ENCODE peak calls at places on chromosomes 16 and 17, in six cellular contexts. One of them, this sample, is unnamed.

GRCh38 chr16:78866556-78866955 is 734.0 kb downstream of the MAF start:
- DNase-seq in CD4-positive, CD25-positive, alpha-beta regulatory T cell: no peak
- DNase-seq in breast epithelium: no peak
- DNase-seq in A549: no peak
- DNase-seq in cardiac muscle cell: no peak
- DNase-seq in Peyer's patch: no peak
- DNase-seq in this sample: no peak

GRCh38 chr16:57630931-57631845 is 2.8 kb downstream of the ADGRG1 start:
- DNase-seq in A549: no peak
- DNase-seq in breast epithelium: no peak
- DNase-seq in Peyer's patch: no peak
- DNase-seq in CD4-positive, CD25-positive, alpha-beta regulatory T cell: no peak
- DNase-seq in cardiac muscle cell: no peak
- DNase-seq in this sample: no peak

GRCh38 chr16:71356051-71356740 is 2.3 kb upstream of the CALB2 start:
- DNase-seq in A549: no peak
- DNase-seq in breast epithelium: no peak
- DNase-seq in cardiac muscle cell: no peak
- DNase-seq in Peyer's patch: no peak
- DNase-seq in CD4-positive, CD25-positive, alpha-beta regulatory T cell: no peak
- DNase-seq in this sample: no peak

GRCh38 chr16:17275076-17275732 is 195.6 kb downstream of the XYLT1 start:
- DNase-seq in A549: peak
- DNase-seq in breast epithelium: no peak
- DNase-seq in CD4-positive, CD25-positive, alpha-beta regulatory T cell: no peak
- DNase-seq in Peyer's patch: peak
- DNase-seq in cardiac muscle cell: no peak
- DNase-seq in this sample: no peak

GRCh38 chr17:6936370-6937028 is 59.4 kb upstream of the ALOX12 start:
- DNase-seq in CD4-positive, CD25-positive, alpha-beta regulatory T cell: no peak
- DNase-seq in breast epithelium: no peak
- DNase-seq in A549: no peak
- DNase-seq in cardiac muscle cell: no peak
- DNase-seq in Peyer's patch: no peak
- DNase-seq in this sample: peak

GRCh38 chr17:17443173-17443572 is 33.6 kb upstream of the MED9 start:
- DNase-seq in Peyer's patch: no peak
- DNase-seq in A549: no peak
- DNase-seq in breast epithelium: no peak
- DNase-seq in cardiac muscle cell: no peak
- DNase-seq in CD4-positive, CD25-positive, alpha-beta regulatory T cell: no peak
- DNase-seq in this sample: no peak

GRCh38 chr17:1367351-1367745 is 32.7 kb downstream of the YWHAE start:
- DNase-seq in A549: no peak
- DNase-seq in Peyer's patch: no peak
- DNase-seq in CD4-positive, CD25-positive, alpha-beta regulatory T cell: no peak
- DNase-seq in breast epithelium: no peak
- DNase-seq in cardiac muscle cell: no peak
- DNase-seq in this sample: no peak

GRCh38 chr17:71975331-71975801 is 145.5 kb upstream of the SOX9 start:
- DNase-seq in A549: no peak
- DNase-seq in CD4-positive, CD25-positive, alpha-beta regulatory T cell: no peak
- DNase-seq in breast epithelium: no peak
- DNase-seq in cardiac muscle cell: no peak
- DNase-seq in Peyer's patch: peak
- DNase-seq in this sample: no peak

GRCh38 chr16:85369060-85369459 is 244.1 kb upstream of the GSE1 start:
- DNase-seq in Peyer's patch: no peak
- DNase-seq in CD4-positive, CD25-positive, alpha-beta regulatory T cell: no peak
- DNase-seq in cardiac muscle cell: no peak
- DNase-seq in breast epithelium: no peak
- DNase-seq in A549: no peak
- DNase-seq in this sample: no peak

GRCh38 chr17:52145496-52145895 is 13.0 kb downstream of the CA10 start:
- DNase-seq in cardiac muscle cell: no peak
- DNase-seq in A549: no peak
- DNase-seq in breast epithelium: no peak
- DNase-seq in Peyer's patch: no peak
- DNase-seq in CD4-positive, CD25-positive, alpha-beta regulatory T cell: no peak
- DNase-seq in this sample: no peak

GRCh38 chr16:83113317-83113716 is 486.5 kb downstream of the CDH13 start:
- DNase-seq in cardiac muscle cell: peak
- DNase-seq in Peyer's patch: no peak
- DNase-seq in CD4-positive, CD25-positive, alpha-beta regulatory T cell: no peak
- DNase-seq in breast epithelium: no peak
- DNase-seq in A549: peak
- DNase-seq in this sample: no peak

GRCh38 chr16:22372882-22373661 is 1.3 kb downstream of the CDR2 start:
- DNase-seq in cardiac muscle cell: no peak
- DNase-seq in A549: no peak
- DNase-seq in breast epithelium: no peak
- DNase-seq in CD4-positive, CD25-positive, alpha-beta regulatory T cell: no peak
- DNase-seq in Peyer's patch: no peak
- DNase-seq in this sample: no peak

GRCh38 chr16:69187891-69188451 is 1.0 kb downstream of the SNTB2 start:
- DNase-seq in breast epithelium: no peak
- DNase-seq in cardiac muscle cell: peak
- DNase-seq in Peyer's patch: no peak
- DNase-seq in CD4-positive, CD25-positive, alpha-beta regulatory T cell: peak
- DNase-seq in A549: peak
- DNase-seq in this sample: peak

GRCh38 chr17:48113201-48113676 is 5.7 kb downstream of the SNX11 start:
- DNase-seq in A549: no peak
- DNase-seq in CD4-positive, CD25-positive, alpha-beta regulatory T cell: peak
- DNase-seq in breast epithelium: no peak
- DNase-seq in Peyer's patch: no peak
- DNase-seq in cardiac muscle cell: no peak
- DNase-seq in this sample: peak

GRCh38 chr16:29663020-29663828 is at the start of gene SPN:
- DNase-seq in breast epithelium: no peak
- DNase-seq in cardiac muscle cell: peak
- DNase-seq in Peyer's patch: no peak
- DNase-seq in A549: no peak
- DNase-seq in CD4-positive, CD25-positive, alpha-beta regulatory T cell: peak
- DNase-seq in this sample: peak

GRCh38 chr17:78798695-78799559 is 16.9 kb upstream of the CYTH1 start:
- DNase-seq in breast epithelium: no peak
- DNase-seq in CD4-positive, CD25-positive, alpha-beta regulatory T cell: no peak
- DNase-seq in cardiac muscle cell: peak
- DNase-seq in A549: peak
- DNase-seq in Peyer's patch: no peak
- DNase-seq in this sample: peak

GRCh38 chr16:57360321-57360935 is 1.8 kb downstream of the CCL22 start:
- DNase-seq in A549: no peak
- DNase-seq in CD4-positive, CD25-positive, alpha-beta regulatory T cell: no peak
- DNase-seq in Peyer's patch: no peak
- DNase-seq in cardiac muscle cell: no peak
- DNase-seq in breast epithelium: no peak
- DNase-seq in this sample: no peak

GRCh38 chr17:32445075-32445427 is 741 bp downstream of the PSMD11 start:
- DNase-seq in cardiac muscle cell: peak
- DNase-seq in A549: peak
- DNase-seq in breast epithelium: no peak
- DNase-seq in CD4-positive, CD25-positive, alpha-beta regulatory T cell: peak
- DNase-seq in Peyer's patch: no peak
- DNase-seq in this sample: peak

GRCh38 chr17:74213897-74214386 is 571 bp downstream of the TTYH2 start:
- DNase-seq in A549: no peak
- DNase-seq in cardiac muscle cell: no peak
- DNase-seq in breast epithelium: no peak
- DNase-seq in Peyer's patch: no peak
- DNase-seq in CD4-positive, CD25-positive, alpha-beta regulatory T cell: no peak
- DNase-seq in this sample: no peak

GRCh38 chr16:57165483-57165882 is 20.4 kb downstream of the PSME3IP1 start:
- DNase-seq in breast epithelium: no peak
- DNase-seq in cardiac muscle cell: no peak
- DNase-seq in A549: no peak
- DNase-seq in Peyer's patch: no peak
- DNase-seq in CD4-positive, CD25-positive, alpha-beta regulatory T cell: no peak
- DNase-seq in this sample: no peak

GRCh38 chr16:56481468-56482112 is 30.2 kb downstream of the OGFOD1 start:
- DNase-seq in Peyer's patch: no peak
- DNase-seq in A549: no peak
- DNase-seq in breast epithelium: no peak
- DNase-seq in cardiac muscle cell: no peak
- DNase-seq in CD4-positive, CD25-positive, alpha-beta regulatory T cell: no peak
- DNase-seq in this sample: no peak

GRCh38 chr16:66660422-66661209 is 35.9 kb downstream of the CMTM4 start:
- DNase-seq in cardiac muscle cell: peak
- DNase-seq in CD4-positive, CD25-positive, alpha-beta regulatory T cell: no peak
- DNase-seq in breast epithelium: no peak
- DNase-seq in A549: peak
- DNase-seq in Peyer's patch: no peak
- DNase-seq in this sample: no peak

GRCh38 chr17:71740866-71741265 is 380.0 kb upstream of the SOX9 start:
- DNase-seq in CD4-positive, CD25-positive, alpha-beta regulatory T cell: no peak
- DNase-seq in cardiac muscle cell: no peak
- DNase-seq in Peyer's patch: no peak
- DNase-seq in A549: no peak
- DNase-seq in breast epithelium: no peak
- DNase-seq in this sample: no peak

GRCh38 chr17:71519285-71519684 is 601.5 kb upstream of the SOX9 start:
- DNase-seq in cardiac muscle cell: no peak
- DNase-seq in Peyer's patch: no peak
- DNase-seq in breast epithelium: no peak
- DNase-seq in CD4-positive, CD25-positive, alpha-beta regulatory T cell: no peak
- DNase-seq in A549: no peak
- DNase-seq in this sample: no peak

GRCh38 chr17:57889892-57890856 is 40.3 kb upstream of the MRPS23 start:
- DNase-seq in Peyer's patch: no peak
- DNase-seq in cardiac muscle cell: no peak
- DNase-seq in CD4-positive, CD25-positive, alpha-beta regulatory T cell: no peak
- DNase-seq in breast epithelium: peak
- DNase-seq in A549: peak
- DNase-seq in this sample: no peak

GRCh38 chr17:27456681-27457404 is 595 bp downstream of the KSR1 start:
- DNase-seq in Peyer's patch: no peak
- DNase-seq in CD4-positive, CD25-positive, alpha-beta regulatory T cell: no peak
- DNase-seq in cardiac muscle cell: no peak
- DNase-seq in breast epithelium: no peak
- DNase-seq in A549: no peak
- DNase-seq in this sample: no peak

GRCh38 chr16:27330542-27330941 is 16.8 kb downstream of the IL4R start:
- DNase-seq in breast epithelium: no peak
- DNase-seq in Peyer's patch: no peak
- DNase-seq in A549: peak
- DNase-seq in CD4-positive, CD25-positive, alpha-beta regulatory T cell: no peak
- DNase-seq in cardiac muscle cell: no peak
- DNase-seq in this sample: no peak
- H3K4me3 ChIP-seq in breast epithelium: no peak
- H3K4me3 ChIP-seq in Peyer's patch: no peak
- H3K4me3 ChIP-seq in A549: no peak
- H3K4me3 ChIP-seq in CD4-positive, CD25-positive, alpha-beta regulatory T cell: no peak
- H3K4me3 ChIP-seq in cardiac muscle cell: no peak
- H3K4me3 ChIP-seq in this sample: no peak

DNA sequence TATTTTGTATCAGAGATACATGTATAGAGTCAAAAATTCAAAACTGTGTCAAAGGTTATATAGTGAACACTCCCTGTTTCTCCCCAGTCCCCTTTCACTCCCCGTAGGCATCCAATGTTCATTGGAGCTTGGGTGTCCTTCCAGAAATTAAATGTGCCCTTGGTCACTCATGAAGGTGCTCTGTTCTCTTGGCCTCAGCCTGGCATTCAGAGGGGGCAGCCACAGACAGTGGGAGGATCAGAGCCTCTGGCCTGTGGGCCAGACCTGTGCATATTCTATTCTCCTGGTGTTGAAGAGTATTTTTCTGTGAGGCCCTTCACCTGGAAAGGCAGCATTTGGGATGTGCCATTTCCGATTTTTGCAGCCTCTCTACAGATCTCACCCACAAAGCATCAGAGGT is 79.3 kb downstream of the CLEC16A start:
- DNase-seq in breast epithelium: no peak
- DNase-seq in Peyer's patch: no peak
- DNase-seq in cardiac muscle cell: no peak
- DNase-seq in A549: no peak
- DNase-seq in CD4-positive, CD25-positive, alpha-beta regulatory T cell: no peak
- DNase-seq in this sample: no peak
- H3K4me3 ChIP-seq in breast epithelium: no peak
- H3K4me3 ChIP-seq in Peyer's patch: no peak
- H3K4me3 ChIP-seq in cardiac muscle cell: no peak
- H3K4me3 ChIP-seq in A549: no peak
- H3K4me3 ChIP-seq in CD4-positive, CD25-positive, alpha-beta regulatory T cell: no peak
- H3K4me3 ChIP-seq in this sample: no peak

DNA sequence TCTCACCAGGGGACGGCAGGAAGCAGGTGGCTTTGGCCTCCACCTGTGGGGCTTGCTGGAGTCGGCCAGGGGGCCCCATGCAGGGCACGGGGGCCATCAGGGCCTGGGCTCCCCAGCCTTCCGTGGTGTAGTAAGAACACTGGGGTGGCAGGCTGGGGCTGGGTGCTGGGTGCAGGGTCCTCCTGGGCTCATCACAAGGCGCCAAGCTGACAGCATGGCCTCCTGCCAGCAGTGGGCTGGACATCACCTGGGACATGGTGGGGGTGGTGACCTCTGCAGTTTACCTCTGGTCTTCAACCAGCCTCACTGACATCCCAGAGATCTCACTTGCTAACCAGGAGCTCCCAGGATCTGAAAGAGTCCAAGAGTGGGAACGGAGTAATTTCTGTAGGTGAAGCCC is 5.3 kb downstream of the TNS4 start:
- DNase-seq in cardiac muscle cell: no peak
- DNase-seq in Peyer's patch: no peak
- DNase-seq in A549: no peak
- DNase-seq in breast epithelium: no peak
- DNase-seq in CD4-positive, CD25-positive, alpha-beta regulatory T cell: no peak
- DNase-seq in this sample: no peak
- H3K4me3 ChIP-seq in cardiac muscle cell: no peak
- H3K4me3 ChIP-seq in Peyer's patch: no peak
- H3K4me3 ChIP-seq in A549: no peak
- H3K4me3 ChIP-seq in breast epithelium: peak
- H3K4me3 ChIP-seq in CD4-positive, CD25-positive, alpha-beta regulatory T cell: no peak
- H3K4me3 ChIP-seq in this sample: no peak

GRCh38 chr16:2159052-2159838 is 3.7 kb downstream of the TRAF7 start:
- DNase-seq in cardiac muscle cell: no peak
- DNase-seq in A549: peak
- DNase-seq in Peyer's patch: peak
- DNase-seq in breast epithelium: no peak
- DNase-seq in CD4-positive, CD25-positive, alpha-beta regulatory T cell: no peak
- DNase-seq in this sample: no peak
- H3K4me3 ChIP-seq in cardiac muscle cell: no peak
- H3K4me3 ChIP-seq in A549: no peak
- H3K4me3 ChIP-seq in Peyer's patch: no peak
- H3K4me3 ChIP-seq in breast epithelium: peak
- H3K4me3 ChIP-seq in CD4-positive, CD25-positive, alpha-beta regulatory T cell: no peak
- H3K4me3 ChIP-seq in this sample: no peak

GRCh38 chr17:46122486-46122871 is 70.8 kb downstream of the KANSL1 start:
- DNase-seq in Peyer's patch: no peak
- DNase-seq in cardiac muscle cell: no peak
- DNase-seq in breast epithelium: no peak
- DNase-seq in A549: no peak
- DNase-seq in CD4-positive, CD25-positive, alpha-beta regulatory T cell: no peak
- DNase-seq in this sample: peak
- H3K4me3 ChIP-seq in Peyer's patch: no peak
- H3K4me3 ChIP-seq in cardiac muscle cell: no peak
- H3K4me3 ChIP-seq in breast epithelium: no peak
- H3K4me3 ChIP-seq in A549: no peak
- H3K4me3 ChIP-seq in CD4-positive, CD25-positive, alpha-beta regulatory T cell: peak
- H3K4me3 ChIP-seq in this sample: no peak

This sample was measured in CD8-positive, alpha-beta memory T cell.